ENCODE peak calls at places on chromosomes 6 and 20, in four cellular contexts. K, S, B and O are unnamed samples.

GRCh38 chr20:760751-761417 is 7.4 kb downstream of the SLC52A3 start:
- DNase-seq in K (peak; percentile 80), S (peak; percentile 2), B (no peak), O (peak; percentile 89)

GRCh38 chr6:31453259-31453658 is 44.7 kb upstream of the MICB start:
- DNase-seq in K (no peak), S (no peak), B (peak; percentile 31), O (peak; percentile 9)

GRCh38 chr20:46894579-46894958 is at the start of gene EYA2:
- DNase-seq in K (peak; percentile 70), S (peak; percentile 7), B (no peak), O (peak; percentile 85)

GRCh38 chr6:106829451-106829850 is 145.1 kb downstream of the CD24 start:
- DNase-seq in K (no peak), S (no peak), B (no peak), O (no peak)

GRCh38 chr6:7439243-7439642 is 49.6 kb downstream of the RIOK1 start:
- DNase-seq in K (no peak), S (no peak), B (no peak), O (no peak)

GRCh38 chr6:18183736-18184135 is 28.5 kb downstream of the KDM1B start:
- DNase-seq in K (no peak), S (peak; percentile 17), B (no peak), O (no peak)

GRCh38 chr20:49694450-49695071 is 19.1 kb downstream of the B4GALT5 start:
- DNase-seq in K (no peak), S (no peak), B (no peak), O (no peak)

GRCh38 chr6:37460805-37461204 is 27.8 kb downstream of the CMTR1 start:
- DNase-seq in K (peak; percentile 28), S (no peak), B (no peak), O (no peak)

GRCh38 chr6:13908955-13909381 is 15.8 kb upstream of the RNF182 start:
- DNase-seq in K (peak; percentile 82), S (peak; percentile 66), B (peak; percentile 55), O (peak; percentile 89)

GRCh38 chr6:33977606-33978438 is 168.1 kb downstream of the GRM4 start:
- DNase-seq in K (no peak), S (no peak), B (no peak), O (no peak)

GRCh38 chr6:7235712-7236311 is 77.2 kb downstream of the SSR1 start:
- DNase-seq in K (no peak), S (no peak), B (no peak), O (no peak)

GRCh38 chr6:85574932-85575598 is 18.6 kb downstream of the SNX14 start:
- DNase-seq in K (no peak), S (peak; percentile 62), B (peak; percentile 87), O (peak; percentile 66)

GRCh38 chr6:53682654-53683053 is 17.1 kb upstream of the KLHL31 start:
- DNase-seq in K (no peak), S (no peak), B (no peak), O (no peak)

GRCh38 chr6:166253277-166254229 is 54.6 kb downstream of the PRR18 start:
- DNase-seq in K (peak; percentile 80), S (no peak), B (no peak), O (no peak)

GRCh38 chr6:108660251-108660650 is 99.5 kb downstream of the FOXO3 start:
- DNase-seq in K (no peak), S (no peak), B (no peak), O (no peak)

GRCh38 chr6:104173680-104174079 is 686.0 kb downstream of the HACE1 start:
- DNase-seq in K (no peak), S (no peak), B (no peak), O (no peak)

GRCh38 chr6:150898390-150899170 is 33.1 kb downstream of the MTHFD1L start:
- DNase-seq in K (no peak), S (peak; percentile 77), B (no peak), O (no peak)

GRCh38 chr6:113219783-113220182 is 637.4 kb upstream of the MARCKS start:
- DNase-seq in K (no peak), S (no peak), B (no peak), O (no peak)

GRCh38 chr20:46218656-46219055 is 89.6 kb downstream of the CDH22 start:
- DNase-seq in K (no peak), S (no peak), B (no peak), O (no peak)

GRCh38 chr6:107535626-107536025 is 45.7 kb downstream of the SOBP start:
- DNase-seq in K (peak; percentile 37), S (no peak), B (no peak), O (no peak)

GRCh38 chr20:50267041-50267865 is 76.6 kb downstream of the CEBPB start:
- DNase-seq in K (peak; percentile 47), S (peak; percentile 57), B (peak; percentile 81), O (peak; percentile 91)

GRCh38 chr6:32114853-32115252 is 5.7 kb upstream of the TNXB start:
- DNase-seq in K (no peak), S (no peak), B (no peak), O (peak; percentile 92)

GRCh38 chr6:127032971-127033370 is 85.5 kb upstream of the RSPO3 start:
- DNase-seq in K (no peak), S (no peak), B (no peak), O (no peak)

GRCh38 chr6:159416891-159417540 is 247.8 kb downstream of the FNDC1 start:
- DNase-seq in K (no peak), S (no peak), B (no peak), O (no peak)

GRCh38 chr6:37077459-37078296 is 72.2 kb downstream of the FGD2 start:
- DNase-seq in K (peak; percentile 74), S (peak; percentile 93), B (peak; percentile 54), O (peak; percentile 93)

GRCh38 chr6:152552616-152553209 is 84.4 kb downstream of the SYNE1 start:
- DNase-seq in K (peak; percentile 81), S (peak; percentile 55), B (peak; percentile 43), O (no peak)

GRCh38 chr6:149334201-149334600 is 16.7 kb downstream of the TAB2 start:
- DNase-seq in K (no peak), S (peak; percentile 63), B (peak; percentile 62), O (no peak)

GRCh38 chr20:2752631-2753455 is 47.6 kb downstream of the CPXM1 start:
- DNase-seq in K (peak; percentile 90), S (peak; percentile 14), B (no peak), O (peak; percentile 96)

GRCh38 chr6:169406794-169407193 is 153.1 kb upstream of the THBS2 start:
- DNase-seq in K (no peak), S (no peak), B (no peak), O (no peak)

GRCh38 chr6:73521351-73522254 is 771 bp upstream of the EEF1A1 start:
- DNase-seq in K (no peak), S (peak; percentile 85), B (peak; percentile 80), O (peak; percentile 92)

DNA sequence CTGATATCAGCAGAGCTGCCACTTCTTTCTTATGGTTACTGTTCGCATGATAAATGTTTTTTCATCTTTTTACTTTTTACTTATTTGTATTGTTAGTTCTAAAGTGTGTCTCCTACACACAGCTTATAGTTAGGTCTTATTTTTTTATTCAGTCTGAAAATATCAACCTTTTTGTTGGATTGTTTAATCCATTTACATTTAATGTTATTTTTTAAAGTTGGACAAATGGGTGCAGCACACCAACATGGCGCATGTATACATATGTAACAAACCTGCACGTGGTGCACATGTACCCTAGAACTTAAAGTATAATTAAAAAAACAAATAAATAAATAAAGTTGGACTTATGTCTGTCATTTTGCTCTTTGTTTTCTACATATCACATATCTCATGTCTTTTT is 40.3 kb upstream of the FOXC1 start:
- DNase-seq in K (no peak), S (no peak), B (no peak), O (no peak)
- H2AFZ ChIP-seq in K (no peak overlapping the region), S (no peak overlapping the region), B (no peak overlapping the region), O (no peak overlapping the region)

GRCh38 chr20:38156888-38157634 is 8.0 kb downstream of the TGM2 start:
- DNase-seq in K (no peak), S (peak; percentile 66), B (peak; percentile 32), O (peak; percentile 84)

GRCh38 chr20:38153401-38153800 is 11.7 kb downstream of the TGM2 start:
- DNase-seq in K (no peak), S (no peak), B (no peak), O (no peak)

GRCh38 chr20:38157635-38158495 is 7.2 kb downstream of the TGM2 start:
- DNase-seq in K (no peak), S (peak; percentile 39), B (no peak), O (no peak)

GRCh38 chr20:38156280-38156679 is 8.8 kb downstream of the TGM2 start:
- DNase-seq in K (no peak), S (no peak), B (no peak), O (no peak)

DNA sequence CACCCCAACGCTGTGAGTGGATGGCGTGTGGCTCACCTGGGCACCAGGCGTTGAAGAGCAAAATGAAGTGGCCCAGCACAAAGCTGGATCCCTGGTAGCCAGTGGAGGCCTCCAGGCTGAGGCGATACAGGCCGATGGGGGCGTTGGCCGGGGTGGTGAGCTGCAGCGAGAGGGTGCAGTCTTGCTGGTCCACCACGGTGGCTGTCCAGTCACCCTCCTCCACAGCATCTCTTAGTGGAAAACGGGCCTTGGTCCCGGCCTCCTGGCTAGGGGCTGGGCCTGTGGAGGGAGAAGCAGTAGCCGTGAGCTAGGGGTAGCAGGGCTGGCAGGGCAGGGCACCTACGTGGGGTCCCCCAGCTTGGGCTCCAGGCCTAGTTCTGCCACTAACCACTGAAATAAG is 9.3 kb downstream of the TGM2 start:
- DNase-seq in K (no peak), S (no peak), B (no peak), O (no peak)
- H3K4me1 ChIP-seq in K (peaks cover 16% of the 10 kb centered on the region), S (peaks cover 23% of the 10 kb centered on the region), B (peaks cover 8% of the 10 kb centered on the region), O (peaks cover 54% of the 10 kb centered on the region)

GRCh38 chr6:132399376-132400074 is 1.8 kb downstream of the MOXD1 start:
- DNase-seq in K (no peak), S (peak; percentile 86), B (peak; percentile 49), O (peak; percentile 94)
- H2AFZ ChIP-seq in K (no peak overlapping the region), S (no peak overlapping the region), B (no peak overlapping the region), O (no peak overlapping the region)

DNA sequence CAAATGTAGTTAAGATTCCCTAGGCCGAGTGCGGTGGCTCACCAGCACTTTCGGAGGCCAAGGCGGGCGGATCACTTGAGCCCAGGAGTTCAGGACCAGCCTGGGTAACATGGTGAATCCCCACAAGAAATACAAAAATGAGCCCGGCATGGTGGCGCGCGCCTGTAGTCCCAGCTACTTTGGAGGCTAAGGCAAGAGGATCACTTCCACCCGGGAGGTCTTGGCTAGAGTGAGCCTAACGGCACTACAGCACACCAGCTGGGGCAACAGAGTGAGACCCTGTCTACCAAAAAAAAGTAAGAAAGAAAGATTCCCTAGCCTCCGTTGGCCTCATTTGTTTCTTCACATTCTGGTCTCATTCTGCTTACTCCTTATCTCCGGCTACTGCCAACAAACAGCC is 1.2 kb downstream of the ESF1 start:
- DNase-seq in K (no peak), S (no peak), B (no peak), O (no peak)
- H3K4me1 ChIP-seq in K (peaks cover 11% of the 10 kb centered on the region), S (peaks cover 4% of the 10 kb centered on the region), B (peaks cover 18% of the 10 kb centered on the region), O (peaks cover 16% of the 10 kb centered on the region)

GRCh38 chr6:118974790-118975189 is 39.8 kb upstream of the MCM9 start:
- DNase-seq in K (no peak), S (no peak), B (no peak), O (no peak)
- H2AFZ ChIP-seq in K (no peak overlapping the region), S (no peak overlapping the region), B (no peak overlapping the region), O (no peak overlapping the region)

GRCh38 chr6:109793793-109794192 is 102.7 kb downstream of the FIG4 start:
- DNase-seq in K (no peak), S (peak; percentile 97), B (peak; percentile 91), O (peak; percentile 85)

GRCh38 chr6:109790131-109790530 is 99.0 kb downstream of the FIG4 start:
- DNase-seq in K (no peak), S (peak; percentile 87), B (no peak), O (peak; percentile 76)

GRCh38 chr6:109793015-109793414 is 101.9 kb downstream of the FIG4 start:
- DNase-seq in K (no peak), S (no peak), B (no peak), O (no peak)

GRCh38 chr6:109788687-109789086 is 97.6 kb downstream of the FIG4 start:
- DNase-seq in K (no peak), S (peak; percentile 86), B (no peak), O (no peak)

GRCh38 chr6:109791301-109791700 is 100.2 kb downstream of the FIG4 start:
- DNase-seq in K (peak; percentile 20), S (peak; percentile 69), B (no peak), O (peak; percentile 44)
- H3K4me1 ChIP-seq in K (no peaks in the 10 kb centered on the region), S (peaks cover 28% of the 10 kb centered on the region), B (peaks cover 20% of the 10 kb centered on the region), O (peaks cover 38% of the 10 kb centered on the region)